ENCODE peak calls at places on chromosomes 12 and 14, in nine cellular contexts. C, A, L, W, O, R, V, G and Y are unnamed samples.
A peak's percentile ranks its signal among the peaks of the same experiment; 100 is the strongest.

GRCh38 chr12:119659289-119659897 is 8.5 kb upstream of the PRKAB1 start:
- DNase-seq in C (peak; percentile 39), A (no peak), L (no peak), W (no peak), O (peak; percentile 52), R (peak; percentile 26), V (no peak), G (peak; percentile 24), Y (no peak)

GRCh38 chr12:5047094-5047493 is 3.4 kb downstream of the KCNA5 start:
- DNase-seq in C (no peak), A (peak; percentile 81), L (no peak), W (peak; percentile 87), O (no peak), R (no peak), V (no peak), G (no peak), Y (no peak)

GRCh38 chr14:80388980-80389711 is 177.8 kb upstream of the DIO2 start:
- DNase-seq in C (no peak), A (no peak), L (no peak), W (no peak), O (peak; percentile 11), R (no peak), V (no peak), G (peak; percentile 92), Y (no peak)

GRCh38 chr14:92135269-92135668 is 13.5 kb downstream of the CPSF2 start:
- DNase-seq in C (no peak), A (no peak), L (no peak), W (no peak), O (peak; percentile 11), R (no peak), V (no peak), G (peak; percentile 59), Y (no peak)

GRCh38 chr12:50620050-50620974 is 115.5 kb downstream of the DIP2B start:
- DNase-seq in C (no peak), A (no peak), L (no peak), W (peak; percentile 63), O (no peak), R (no peak), V (no peak), G (peak; percentile 95), Y (no peak)

GRCh38 chr12:103501447-103501846 is 5.7 kb upstream of the C12orf42 start:
- DNase-seq in C (no peak), A (no peak), L (no peak), W (no peak), O (no peak), R (no peak), V (no peak), G (no peak), Y (no peak)

GRCh38 chr12:62466018-62466595 is 519 bp upstream of the MON2 start:
- DNase-seq in C (peak; percentile 21), A (peak; percentile 75), L (no peak), W (peak; percentile 71), O (peak; percentile 44), R (peak; percentile 38), V (no peak), G (peak; percentile 32), Y (peak; percentile 29)

GRCh38 chr14:101025131-101025530 is 121.6 kb upstream of the RTL1 start:
- DNase-seq in C (no peak), A (peak; percentile 55), L (no peak), W (peak; percentile 50), O (no peak), R (no peak), V (peak; percentile 1), G (no peak), Y (no peak)

GRCh38 chr12:111757361-111758119 is 9.2 kb upstream of the ALDH2 start:
- DNase-seq in C (no peak), A (peak; percentile 82), L (no peak), W (peak; percentile 78), O (no peak), R (no peak), V (no peak), G (peak; percentile 65), Y (peak; percentile 62)

GRCh38 chr12:45670339-45671065 is 59.0 kb upstream of the ARID2 start:
- DNase-seq in C (no peak), A (no peak), L (no peak), W (no peak), O (no peak), R (peak; percentile 74), V (no peak), G (no peak), Y (no peak)

GRCh38 chr14:104555621-104556255 is 23.8 kb upstream of the C14orf180 start:
- DNase-seq in C (no peak), A (peak; percentile 41), L (no peak), W (peak; percentile 31), O (no peak), R (no peak), V (no peak), G (no peak), Y (no peak)

GRCh38 chr12:28413455-28414109 is 223.3 kb downstream of the CCDC91 start:
- DNase-seq in C (no peak), A (no peak), L (no peak), W (no peak), O (no peak), R (no peak), V (no peak), G (no peak), Y (no peak)

GRCh38 chr12:121826318-121826954 is 22.6 kb downstream of the SETD1B start:
- DNase-seq in C (no peak), A (no peak), L (no peak), W (no peak), O (no peak), R (no peak), V (no peak), G (no peak), Y (no peak)

GRCh38 chr12:17266856-17267255 is 660.9 kb upstream of the LMO3 start:
- DNase-seq in C (no peak), A (no peak), L (no peak), W (no peak), O (no peak), R (no peak), V (no peak), G (no peak), Y (no peak)

GRCh38 chr12:90953956-90954421 is 987 bp downstream of the CCER1 start:
- DNase-seq in C (no peak), A (no peak), L (no peak), W (no peak), O (no peak), R (peak; percentile 41), V (no peak), G (no peak), Y (no peak)

GRCh38 chr14:23631702-23632460 is 4.3 kb upstream of the DHRS2 start:
- DNase-seq in C (peak; percentile 75), A (peak; percentile 91), L (peak; percentile 44), W (peak; percentile 74), O (peak; percentile 75), R (peak; percentile 49), V (no peak), G (peak; percentile 75), Y (peak; percentile 72)

GRCh38 chr12:26845057-26845666 is 12.2 kb upstream of the ITPR2 start:
- DNase-seq in C (peak; percentile 31), A (peak; percentile 86), L (no peak), W (peak; percentile 74), O (peak; percentile 50), R (no peak), V (peak; percentile 38), G (peak; percentile 34), Y (peak; percentile 58)

DNA sequence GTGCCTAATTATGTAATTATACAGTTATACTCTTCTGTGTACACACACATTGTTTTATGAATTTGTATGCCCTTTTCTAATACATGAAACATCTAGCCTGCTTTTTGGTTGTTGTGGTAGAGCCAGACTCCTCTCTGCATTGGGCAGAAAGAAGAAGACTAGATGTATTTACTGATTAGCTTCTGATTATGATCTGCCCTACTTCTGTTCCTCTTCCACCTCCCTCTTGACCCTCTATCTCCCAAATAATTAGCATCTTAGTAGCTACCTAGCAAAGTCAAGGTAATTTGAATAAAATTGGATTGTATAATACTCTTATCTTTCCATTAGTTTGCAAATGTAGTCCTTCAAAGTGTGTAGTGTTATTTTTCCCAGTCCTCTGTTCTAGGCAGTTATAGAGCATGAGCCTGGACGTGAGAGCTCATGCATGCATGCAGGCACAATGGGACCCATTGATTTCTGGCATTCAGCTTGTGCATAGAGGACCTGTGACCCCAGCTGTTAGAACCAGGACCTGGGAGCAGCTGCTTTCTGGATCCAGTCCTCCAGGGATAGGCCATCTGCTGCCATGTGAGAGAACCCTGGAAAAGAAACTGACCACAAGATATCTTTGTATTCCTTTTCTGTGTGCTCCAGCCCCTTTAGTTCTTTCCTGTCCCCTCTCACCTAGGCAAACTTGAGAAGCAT is 76.7 kb downstream of the SUSD6 start:
- DNase-seq in C (no peak), A (no peak), L (no peak), W (no peak), O (no peak), R (no peak), V (no peak), G (no peak), Y (no peak)
- H3K27ac ChIP-seq in C (no peak overlapping the region), A (no peak overlapping the region), L (no peak overlapping the region), W (no peak overlapping the region), O (no peak overlapping the region), R (no peak overlapping the region), V (peak overlapping the region; percentile 57), G (no peak overlapping the region), Y (no peak overlapping the region)

DNA sequence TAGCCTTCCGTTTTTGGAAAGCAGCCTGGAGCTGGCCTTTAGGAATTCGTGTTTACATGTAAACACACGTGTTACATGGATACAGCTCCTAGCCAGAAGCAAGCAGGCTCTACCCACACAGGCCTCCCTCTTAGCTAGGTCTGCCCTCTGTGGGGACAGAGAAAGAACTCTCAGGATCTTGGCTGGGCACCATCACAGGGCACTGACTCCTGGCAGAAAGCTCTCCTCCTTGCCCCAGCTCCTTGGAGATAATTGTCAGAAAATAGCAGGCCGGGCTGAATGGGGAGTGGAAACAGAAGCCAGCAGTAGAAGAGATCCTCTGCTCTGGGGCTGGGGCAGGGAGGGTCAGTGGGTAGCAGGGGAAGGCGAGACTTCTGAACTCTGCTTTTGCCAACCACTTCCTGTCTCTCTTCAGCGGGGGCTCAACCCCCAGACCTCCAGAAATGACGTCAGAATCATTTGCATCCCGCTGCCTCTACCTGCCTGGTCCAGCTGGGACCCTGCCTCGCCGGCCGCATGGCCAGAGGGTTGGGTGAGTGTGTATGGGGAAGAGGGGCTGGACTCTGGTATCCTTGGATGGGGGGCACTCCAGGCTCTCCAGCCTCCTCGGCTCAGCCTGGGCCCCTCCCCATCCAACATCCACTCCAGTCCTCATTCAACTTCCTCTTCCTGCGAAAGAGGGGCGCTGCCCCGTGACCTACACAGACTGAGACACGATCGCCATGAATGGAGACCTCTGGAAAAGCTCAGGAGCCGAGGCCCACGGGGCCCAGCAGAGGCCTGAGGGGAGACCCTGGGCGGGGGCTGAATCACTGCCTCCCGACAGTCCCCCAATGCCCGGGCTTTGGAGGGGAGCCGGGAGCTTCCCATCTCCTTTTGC is 650 bp upstream of the HOXC4 start:
- DNase-seq in C (peak; percentile 25), A (no peak), L (no peak), W (no peak), O (peak; percentile 43), R (no peak), V (no peak), G (no peak), Y (no peak)
- H3K4me1 ChIP-seq in C (peaks cover 33% of the 10 kb centered on the region), A (no peaks in the 10 kb centered on the region), L (peaks cover 28% of the 10 kb centered on the region), W (peaks cover 10% of the 10 kb centered on the region), O (peaks cover 17% of the 10 kb centered on the region), R (no peaks in the 10 kb centered on the region), V (peaks cover 6% of the 10 kb centered on the region), G (no peaks in the 10 kb centered on the region), Y (peaks cover 10% of the 10 kb centered on the region)

GRCh38 chr14:22489957-22490950 is 98.8 kb downstream of the DAD1 start:
- DNase-seq in C (no peak), A (no peak), L (no peak), W (no peak), O (no peak), R (no peak), V (no peak), G (no peak), Y (no peak)
- H3K27ac ChIP-seq in C (peak overlapping the region; percentile 40), A (no peak overlapping the region), L (peak overlapping the region; percentile 66), W (no peak overlapping the region), O (no peak overlapping the region), R (no peak overlapping the region), V (no peak overlapping the region), G (no peak overlapping the region), Y (no peak overlapping the region)

GRCh38 chr14:73771848-73772705 is 57.9 kb upstream of the PNMA1 start:
- DNase-seq in C (peak; percentile 66), A (peak; percentile 76), L (peak; percentile 62), W (no peak), O (no peak), R (peak; percentile 79), V (no peak), G (peak; percentile 86), Y (peak; percentile 36)
- H3K4me1 ChIP-seq in C (peaks cover 70% of the 10 kb centered on the region), A (no peaks in the 10 kb centered on the region), L (peaks cover 39% of the 10 kb centered on the region), W (peaks cover 63% of the 10 kb centered on the region), O (peaks cover 19% of the 10 kb centered on the region), R (peaks cover 64% of the 10 kb centered on the region), V (peaks cover 78% of the 10 kb centered on the region), G (peaks cover 23% of the 10 kb centered on the region), Y (peaks cover 99% of the 10 kb centered on the region)